ENCODE peak calls at places on chromosomes 11 and 22, in eight cellular contexts. Q is kidney, R is mesendoderm, K is iPS DF 6.9, O is colonic mucosa, H is A673, A is transverse colon, B is Caco-2. P is an unnamed sample.

GRCh38 chr11:64861227-64861970 is 16.9 kb upstream of the CDC42BPG start:
- DNase-seq in Q (no peak), R (no peak), B (no peak), O (no peak), H (no peak), K (no peak), A (no peak), P (no peak)

GRCh38 chr11:2806351-2807058 is 79.1 kb downstream of the CDKN1C start:
- DNase-seq in R (no peak), Q (peak; percentile 71), A (peak; percentile 7), K (no peak), B (peak; percentile 24), O (peak; percentile 19), H (no peak), P (no peak)

GRCh38 chr11:114296190-114296978 is at the start of gene NNMT:
- DNase-seq in Q (peak; percentile 94), K (no peak), A (peak; percentile 31), H (no peak), B (no peak), R (no peak), O (peak; percentile 43), P (no peak)

GRCh38 chr22:44109417-44109816 is 71.3 kb upstream of the PARVG start:
- DNase-seq in R (no peak), K (no peak), Q (peak; percentile 12), O (no peak), A (no peak), B (no peak), H (no peak), P (no peak)

GRCh38 chr22:31504282-31504681 is 7.9 kb downstream of the SFI1 start:
- DNase-seq in K (no peak), Q (no peak), A (no peak), H (no peak), B (no peak), O (no peak), R (peak; percentile 34), P (no peak)

GRCh38 chr11:104254347-104254746 is 90.4 kb upstream of the PDGFD start:
- DNase-seq in A (no peak), K (peak; percentile 48), H (peak; percentile 81), R (peak; percentile 86), O (peak; percentile 29), B (peak; percentile 59), Q (no peak), P (no peak)

GRCh38 chr22:16699336-16699735 is 106.7 kb upstream of the CCT8L2 start:
- DNase-seq in R (no peak), O (no peak), H (no peak), Q (no peak), B (no peak), K (no peak), A (no peak), P (no peak)

GRCh38 chr11:1652778-1653540 is 23.4 kb downstream of the KRTAP5-5 start:
- DNase-seq in H (peak; percentile 61), K (peak; percentile 39), B (peak; percentile 74), A (peak; percentile 77), O (peak; percentile 78), Q (peak; percentile 92), R (peak; percentile 62), P (peak; percentile 97)

GRCh38 chr22:22031183-22031560 is 48.6 kb upstream of the TOP3B start:
- DNase-seq in Q (no peak), B (no peak), H (no peak), O (no peak), R (no peak), A (no peak), K (no peak), P (no peak)

GRCh38 chr11:112538529-112538928 is 277.9 kb upstream of the PLET1 start:
- DNase-seq in K (no peak), R (no peak), H (no peak), B (no peak), Q (no peak), A (no peak), O (no peak), P (no peak)

GRCh38 chr22:48740731-48741405 is 1086.8 kb downstream of the BRD1 start:
- DNase-seq in R (no peak), O (no peak), K (no peak), H (no peak), B (peak; percentile 8), A (no peak), Q (peak; percentile 60), P (peak; percentile 64)

GRCh38 chr11:86503131-86503530 is 128.4 kb downstream of the CCDC81 start:
- DNase-seq in Q (no peak), R (no peak), B (no peak), H (no peak), O (no peak), A (no peak), K (no peak), P (no peak)

GRCh38 chr11:100753562-100753961 is 66.5 kb downstream of the ARHGAP42 start:
- DNase-seq in H (no peak), O (no peak), K (no peak), B (no peak), A (no peak), R (peak; percentile 91), Q (no peak), P (no peak)

GRCh38 chr11:83349371-83349770 is 63.2 kb upstream of the CCDC90B start:
- DNase-seq in A (no peak), B (no peak), Q (no peak), R (no peak), H (no peak), O (no peak), K (no peak), P (no peak)

GRCh38 chr11:2652857-2653643 is 46.7 kb downstream of the KCNQ1OT1 start:
- DNase-seq in B (no peak), O (peak; percentile 15), Q (no peak), H (no peak), A (no peak), K (no peak), R (no peak), P (no peak)

GRCh38 chr11:73399159-73400090 is 23.2 kb downstream of the RELT start:
- DNase-seq in A (no peak), Q (no peak), B (no peak), K (no peak), O (no peak), H (no peak), R (no peak), P (no peak)

GRCh38 chr11:38169286-38169685 is 1571.2 kb upstream of the RAG2 start:
- DNase-seq in A (no peak), K (no peak), B (no peak), O (no peak), R (no peak), H (no peak), Q (no peak), P (no peak)

GRCh38 chr22:20494978-20495860 is at the start of gene KLHL22:
- DNase-seq in O (peak; percentile 43), R (peak; percentile 41), K (no peak), B (no peak), H (peak; percentile 45), Q (peak; percentile 86), A (peak; percentile 44), P (peak; percentile 43)

GRCh38 chr11:71420455-71421241 is 27.5 kb downstream of the DHCR7 start:
- DNase-seq in O (peak; percentile 53), Q (no peak), B (peak; percentile 69), A (peak; percentile 56), H (peak; percentile 76), K (peak; percentile 60), R (peak; percentile 69), P (no peak)

DNA sequence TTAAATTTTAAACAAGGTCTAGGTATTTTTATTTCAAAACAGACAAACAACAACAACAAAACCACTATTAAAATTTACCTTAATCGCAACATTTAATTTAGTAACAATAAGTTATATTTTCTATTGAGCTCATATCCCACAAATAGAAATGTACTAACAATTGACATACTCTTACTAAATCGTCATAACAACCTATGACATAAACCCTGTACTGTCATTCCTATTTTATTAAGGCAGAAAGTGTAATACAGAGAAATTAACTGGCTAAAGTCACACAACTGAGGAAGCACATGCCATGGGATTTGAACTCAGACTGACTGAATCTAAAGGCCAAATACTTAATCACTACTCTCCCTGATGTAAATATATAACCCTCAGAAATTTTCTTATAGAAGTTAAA is 3.0 kb downstream of the KIF18A start:
- DNase-seq in A (no peak), R (no peak), Q (no peak), O (no peak), B (no peak), K (no peak), H (no peak), P (no peak)
- H3K4me3 ChIP-seq in A (no peak overlapping the region), R (no peak overlapping the region), Q (no peak overlapping the region), O (no peak overlapping the region), B (no peak overlapping the region), K (no peak overlapping the region), H (no peak overlapping the region), P (no peak overlapping the region)

DNA sequence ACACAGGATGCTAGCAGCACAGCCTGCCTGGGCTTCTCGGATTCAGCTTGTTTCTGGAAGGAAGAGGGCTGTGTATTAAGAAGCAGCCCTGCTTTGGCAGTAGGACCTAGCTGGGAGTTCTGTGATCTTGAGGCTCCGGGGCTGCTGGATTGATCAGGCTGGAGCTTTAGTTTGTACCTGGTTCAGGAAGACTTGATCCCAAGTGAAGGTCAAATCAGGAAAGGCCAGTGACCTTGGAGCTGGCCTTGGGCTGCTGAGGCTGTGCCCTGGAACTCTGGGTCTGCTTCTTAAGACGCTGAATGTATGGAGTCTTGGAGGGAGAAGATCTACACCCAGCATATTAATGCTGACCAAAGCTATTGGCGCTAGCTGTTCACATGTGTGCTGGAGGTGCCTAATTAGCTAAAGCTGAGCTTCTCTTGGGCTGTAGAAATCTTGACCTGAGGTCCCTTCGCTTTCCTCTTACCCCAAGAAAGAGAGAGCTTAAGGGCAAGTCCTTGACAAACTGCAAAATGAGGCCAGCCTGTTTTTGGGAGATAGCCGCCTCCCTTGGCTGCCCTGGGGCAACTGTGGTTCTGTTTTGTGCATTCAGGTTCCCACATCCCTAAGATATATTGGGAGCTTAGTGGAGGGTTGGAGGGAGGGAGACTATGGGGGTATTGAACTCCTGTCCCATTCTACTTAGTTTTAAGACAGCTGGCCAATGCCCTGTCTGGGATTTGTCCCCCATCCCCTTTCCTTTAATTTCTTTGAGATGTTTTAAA is 135.9 kb downstream of the DBX1 start:
- DNase-seq in R (no peak), O (no peak), Q (no peak), B (no peak), H (no peak), K (no peak), A (no peak), P (no peak)
- H3K4me1 ChIP-seq in R (peaks cover 26% of the 10 kb centered on the region), O (no peaks in the 10 kb centered on the region), Q (peaks cover 4% of the 10 kb centered on the region), B (peaks cover 90% of the 10 kb centered on the region), H (no peaks in the 10 kb centered on the region), K (peaks cover 18% of the 10 kb centered on the region), A (no peaks in the 10 kb centered on the region), P (no peaks in the 10 kb centered on the region)

DNA sequence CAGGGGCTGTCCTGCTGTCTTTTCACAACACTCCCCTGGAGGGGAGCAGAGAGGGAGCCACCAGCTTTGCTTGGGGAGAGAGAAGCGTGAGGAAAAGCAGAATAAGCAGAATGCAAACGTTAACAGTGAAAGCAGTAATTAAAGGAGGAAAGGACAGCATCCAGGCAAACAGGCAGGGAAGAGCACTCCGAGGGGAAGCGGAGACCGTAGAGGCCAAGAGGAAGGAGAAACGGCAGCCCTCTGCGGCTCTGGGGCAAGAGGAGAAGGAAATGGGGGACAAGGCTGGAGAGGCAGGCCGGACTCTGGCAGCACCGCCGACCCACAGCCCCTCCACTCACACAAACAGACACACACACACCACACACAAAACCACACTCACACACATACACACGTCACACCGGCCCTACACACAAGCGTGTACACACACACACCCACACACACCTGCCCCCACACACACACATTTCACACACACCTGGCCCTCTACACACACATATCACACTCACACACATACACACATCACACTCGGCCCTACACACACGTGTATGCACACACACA is 449.8 kb downstream of the SOX6 start:
- DNase-seq in Q (no peak), R (no peak), O (no peak), A (no peak), B (no peak), H (no peak), K (no peak), P (no peak)
- H3K4me3 ChIP-seq in Q (no peak overlapping the region), R (no peak overlapping the region), O (no peak overlapping the region), A (no peak overlapping the region), B (no peak overlapping the region), H (no peak overlapping the region), K (no peak overlapping the region), P (no peak overlapping the region)

GRCh38 chr11:66546966-66547661 is 411 bp downstream of the ACTN3 start:
- DNase-seq in A (no peak), K (no peak), B (peak; percentile 44), Q (no peak), R (peak; percentile 38), H (no peak), O (no peak), P (no peak)
- H3K4me1 ChIP-seq in A (peaks cover 23% of the 10 kb centered on the region), K (peaks cover 2% of the 10 kb centered on the region), B (peaks cover 30% of the 10 kb centered on the region), Q (peaks cover 9% of the 10 kb centered on the region), R (no peaks in the 10 kb centered on the region), H (peaks cover 4% of the 10 kb centered on the region), O (peaks cover 12% of the 10 kb centered on the region), P (peaks cover 44% of the 10 kb centered on the region)

P was measured in left lung.